ENCODE peak calls at places on chromosomes 13 and 19, in nine cellular contexts. One of them, this sample, is unnamed.
A peak's percentile ranks its signal among the peaks of the same experiment; 100 is the strongest.

GRCh38 chr19:10876459-10877240 is 5.3 kb downstream of the CARM1 start:
- DNase-seq in AG09309: no peak
- DNase-seq in iris pigment epithelial cell: no peak
- DNase-seq in SW 1271: no peak
- DNase-seq in activated T-cell treated with anti-CD3 and anti-CD28 coated beads for 1 hour: no peak
- DNase-seq in upper lobe of left lung: no peak
- DNase-seq in stimulated activated naive CD8-positive, alpha-beta T cell treated with anti-CD3 and anti-CD28 coated beads, Interleukin-15, amount 100 ng/mL, for 72 hours: peak; percentile 57
- DNase-seq in HCT116: no peak
- DNase-seq in RPMI8226: no peak
- DNase-seq in this sample: no peak

GRCh38 chr19:27901078-27901477 is 1311.9 kb downstream of the UQCRFS1 start:
- DNase-seq in HCT116: no peak
- DNase-seq in AG09309: no peak
- DNase-seq in RPMI8226: no peak
- DNase-seq in SW 1271: no peak
- DNase-seq in activated T-cell treated with anti-CD3 and anti-CD28 coated beads for 1 hour: no peak
- DNase-seq in stimulated activated naive CD8-positive, alpha-beta T cell treated with anti-CD3 and anti-CD28 coated beads, Interleukin-15, amount 100 ng/mL, for 72 hours: no peak
- DNase-seq in iris pigment epithelial cell: no peak
- DNase-seq in upper lobe of left lung: no peak
- DNase-seq in this sample: no peak

GRCh38 chr13:113493315-113493951 is 2.9 kb upstream of the DCUN1D2 start:
- DNase-seq in iris pigment epithelial cell: peak; percentile 98
- DNase-seq in stimulated activated naive CD8-positive, alpha-beta T cell treated with anti-CD3 and anti-CD28 coated beads, Interleukin-15, amount 100 ng/mL, for 72 hours: no peak
- DNase-seq in activated T-cell treated with anti-CD3 and anti-CD28 coated beads for 1 hour: no peak
- DNase-seq in HCT116: peak; percentile 85
- DNase-seq in AG09309: peak; percentile 87
- DNase-seq in RPMI8226: peak; percentile 54
- DNase-seq in SW 1271: peak; percentile 67
- DNase-seq in upper lobe of left lung: no peak
- DNase-seq in this sample: peak; percentile 93

GRCh38 chr19:19597809-19598306 is 20.6 kb downstream of the PBX4 start:
- DNase-seq in iris pigment epithelial cell: no peak
- DNase-seq in HCT116: no peak
- DNase-seq in activated T-cell treated with anti-CD3 and anti-CD28 coated beads for 1 hour: no peak
- DNase-seq in stimulated activated naive CD8-positive, alpha-beta T cell treated with anti-CD3 and anti-CD28 coated beads, Interleukin-15, amount 100 ng/mL, for 72 hours: peak; percentile 82
- DNase-seq in upper lobe of left lung: no peak
- DNase-seq in RPMI8226: no peak
- DNase-seq in AG09309: no peak
- DNase-seq in SW 1271: no peak
- DNase-seq in this sample: no peak

GRCh38 chr19:52602931-52603330 is 32.8 kb downstream of the ZNF701 start:
- DNase-seq in upper lobe of left lung: no peak
- DNase-seq in iris pigment epithelial cell: no peak
- DNase-seq in SW 1271: no peak
- DNase-seq in activated T-cell treated with anti-CD3 and anti-CD28 coated beads for 1 hour: no peak
- DNase-seq in stimulated activated naive CD8-positive, alpha-beta T cell treated with anti-CD3 and anti-CD28 coated beads, Interleukin-15, amount 100 ng/mL, for 72 hours: no peak
- DNase-seq in RPMI8226: no peak
- DNase-seq in AG09309: no peak
- DNase-seq in HCT116: no peak
- DNase-seq in this sample: no peak

GRCh38 chr13:109028626-109029025 is 399.2 kb downstream of the MYO16 start:
- DNase-seq in upper lobe of left lung: no peak
- DNase-seq in stimulated activated naive CD8-positive, alpha-beta T cell treated with anti-CD3 and anti-CD28 coated beads, Interleukin-15, amount 100 ng/mL, for 72 hours: no peak
- DNase-seq in activated T-cell treated with anti-CD3 and anti-CD28 coated beads for 1 hour: no peak
- DNase-seq in SW 1271: no peak
- DNase-seq in RPMI8226: no peak
- DNase-seq in AG09309: no peak
- DNase-seq in iris pigment epithelial cell: peak; percentile 24
- DNase-seq in HCT116: no peak
- DNase-seq in this sample: no peak

GRCh38 chr13:113320226-113320875 is 23.3 kb downstream of the LAMP1 start:
- DNase-seq in iris pigment epithelial cell: no peak
- DNase-seq in activated T-cell treated with anti-CD3 and anti-CD28 coated beads for 1 hour: no peak
- DNase-seq in SW 1271: no peak
- DNase-seq in stimulated activated naive CD8-positive, alpha-beta T cell treated with anti-CD3 and anti-CD28 coated beads, Interleukin-15, amount 100 ng/mL, for 72 hours: no peak
- DNase-seq in upper lobe of left lung: no peak
- DNase-seq in HCT116: no peak
- DNase-seq in AG09309: no peak
- DNase-seq in RPMI8226: no peak
- DNase-seq in this sample: no peak

GRCh38 chr13:76888421-76888820 is 2.2 kb upstream of the KCTD12 start:
- DNase-seq in HCT116: no peak
- DNase-seq in RPMI8226: no peak
- DNase-seq in activated T-cell treated with anti-CD3 and anti-CD28 coated beads for 1 hour: no peak
- DNase-seq in AG09309: no peak
- DNase-seq in SW 1271: no peak
- DNase-seq in upper lobe of left lung: no peak
- DNase-seq in stimulated activated naive CD8-positive, alpha-beta T cell treated with anti-CD3 and anti-CD28 coated beads, Interleukin-15, amount 100 ng/mL, for 72 hours: no peak
- DNase-seq in iris pigment epithelial cell: no peak
- DNase-seq in this sample: no peak

GRCh38 chr13:111530137-111530536 is 209.7 kb downstream of the TEX29 start:
- DNase-seq in activated T-cell treated with anti-CD3 and anti-CD28 coated beads for 1 hour: no peak
- DNase-seq in SW 1271: no peak
- DNase-seq in stimulated activated naive CD8-positive, alpha-beta T cell treated with anti-CD3 and anti-CD28 coated beads, Interleukin-15, amount 100 ng/mL, for 72 hours: no peak
- DNase-seq in iris pigment epithelial cell: no peak
- DNase-seq in RPMI8226: no peak
- DNase-seq in upper lobe of left lung: peak; percentile 6
- DNase-seq in HCT116: no peak
- DNase-seq in AG09309: no peak
- DNase-seq in this sample: no peak

GRCh38 chr19:44687898-44688297 is 11.1 kb upstream of the CEACAM16 start:
- DNase-seq in SW 1271: no peak
- DNase-seq in RPMI8226: no peak
- DNase-seq in upper lobe of left lung: no peak
- DNase-seq in stimulated activated naive CD8-positive, alpha-beta T cell treated with anti-CD3 and anti-CD28 coated beads, Interleukin-15, amount 100 ng/mL, for 72 hours: no peak
- DNase-seq in HCT116: no peak
- DNase-seq in activated T-cell treated with anti-CD3 and anti-CD28 coated beads for 1 hour: no peak
- DNase-seq in AG09309: no peak
- DNase-seq in iris pigment epithelial cell: no peak
- DNase-seq in this sample: no peak

GRCh38 chr19:57280913-57281425 is 684 bp downstream of the ZNF460 start:
- DNase-seq in RPMI8226: peak; percentile 86
- DNase-seq in SW 1271: peak; percentile 18
- DNase-seq in upper lobe of left lung: no peak
- DNase-seq in HCT116: no peak
- DNase-seq in activated T-cell treated with anti-CD3 and anti-CD28 coated beads for 1 hour: no peak
- DNase-seq in iris pigment epithelial cell: no peak
- DNase-seq in AG09309: no peak
- DNase-seq in stimulated activated naive CD8-positive, alpha-beta T cell treated with anti-CD3 and anti-CD28 coated beads, Interleukin-15, amount 100 ng/mL, for 72 hours: peak; percentile 54
- DNase-seq in this sample: no peak

GRCh38 chr19:13019330-13019729 is 24.1 kb downstream of the NFIX start:
- DNase-seq in iris pigment epithelial cell: no peak
- DNase-seq in activated T-cell treated with anti-CD3 and anti-CD28 coated beads for 1 hour: no peak
- DNase-seq in HCT116: no peak
- DNase-seq in AG09309: no peak
- DNase-seq in stimulated activated naive CD8-positive, alpha-beta T cell treated with anti-CD3 and anti-CD28 coated beads, Interleukin-15, amount 100 ng/mL, for 72 hours: no peak
- DNase-seq in SW 1271: no peak
- DNase-seq in RPMI8226: no peak
- DNase-seq in upper lobe of left lung: no peak
- DNase-seq in this sample: no peak

GRCh38 chr19:55340144-55340783 is 588 bp downstream of the KMT5C start:
- DNase-seq in activated T-cell treated with anti-CD3 and anti-CD28 coated beads for 1 hour: no peak
- DNase-seq in AG09309: no peak
- DNase-seq in SW 1271: no peak
- DNase-seq in HCT116: no peak
- DNase-seq in stimulated activated naive CD8-positive, alpha-beta T cell treated with anti-CD3 and anti-CD28 coated beads, Interleukin-15, amount 100 ng/mL, for 72 hours: peak; percentile 32
- DNase-seq in upper lobe of left lung: no peak
- DNase-seq in RPMI8226: peak; percentile 41
- DNase-seq in iris pigment epithelial cell: no peak
- DNase-seq in this sample: no peak

GRCh38 chr19:47097396-47098217 is 16.0 kb downstream of the ZC3H4 start:
- DNase-seq in SW 1271: no peak
- DNase-seq in activated T-cell treated with anti-CD3 and anti-CD28 coated beads for 1 hour: no peak
- DNase-seq in RPMI8226: no peak
- DNase-seq in upper lobe of left lung: peak; percentile 36
- DNase-seq in AG09309: no peak
- DNase-seq in iris pigment epithelial cell: no peak
- DNase-seq in HCT116: no peak
- DNase-seq in stimulated activated naive CD8-positive, alpha-beta T cell treated with anti-CD3 and anti-CD28 coated beads, Interleukin-15, amount 100 ng/mL, for 72 hours: no peak
- DNase-seq in this sample: no peak

GRCh38 chr19:42532881-42533280 is 4.6 kb upstream of the CEACAM1 start:
- DNase-seq in SW 1271: no peak
- DNase-seq in RPMI8226: no peak
- DNase-seq in upper lobe of left lung: no peak
- DNase-seq in activated T-cell treated with anti-CD3 and anti-CD28 coated beads for 1 hour: no peak
- DNase-seq in HCT116: no peak
- DNase-seq in iris pigment epithelial cell: no peak
- DNase-seq in stimulated activated naive CD8-positive, alpha-beta T cell treated with anti-CD3 and anti-CD28 coated beads, Interleukin-15, amount 100 ng/mL, for 72 hours: no peak
- DNase-seq in AG09309: no peak
- DNase-seq in this sample: no peak

GRCh38 chr19:24046550-24046949 is 40.4 kb upstream of the ZNF254 start:
- DNase-seq in iris pigment epithelial cell: no peak
- DNase-seq in stimulated activated naive CD8-positive, alpha-beta T cell treated with anti-CD3 and anti-CD28 coated beads, Interleukin-15, amount 100 ng/mL, for 72 hours: no peak
- DNase-seq in HCT116: no peak
- DNase-seq in activated T-cell treated with anti-CD3 and anti-CD28 coated beads for 1 hour: no peak
- DNase-seq in RPMI8226: no peak
- DNase-seq in AG09309: no peak
- DNase-seq in upper lobe of left lung: no peak
- DNase-seq in SW 1271: no peak
- DNase-seq in this sample: no peak

GRCh38 chr19:40716031-40716654 is 543 bp downstream of the COQ8B start:
- DNase-seq in AG09309: no peak
- DNase-seq in upper lobe of left lung: no peak
- DNase-seq in stimulated activated naive CD8-positive, alpha-beta T cell treated with anti-CD3 and anti-CD28 coated beads, Interleukin-15, amount 100 ng/mL, for 72 hours: peak; percentile 83
- DNase-seq in HCT116: peak; percentile 72
- DNase-seq in activated T-cell treated with anti-CD3 and anti-CD28 coated beads for 1 hour: peak; percentile 55
- DNase-seq in RPMI8226: peak; percentile 23
- DNase-seq in iris pigment epithelial cell: peak; percentile 91
- DNase-seq in SW 1271: peak; percentile 82
- DNase-seq in this sample: no peak

GRCh38 chr13:111658150-111659100 is 338.0 kb downstream of the TEX29 start:
- DNase-seq in iris pigment epithelial cell: no peak
- DNase-seq in upper lobe of left lung: no peak
- DNase-seq in SW 1271: no peak
- DNase-seq in stimulated activated naive CD8-positive, alpha-beta T cell treated with anti-CD3 and anti-CD28 coated beads, Interleukin-15, amount 100 ng/mL, for 72 hours: no peak
- DNase-seq in AG09309: no peak
- DNase-seq in RPMI8226: no peak
- DNase-seq in HCT116: no peak
- DNase-seq in activated T-cell treated with anti-CD3 and anti-CD28 coated beads for 1 hour: no peak
- DNase-seq in this sample: no peak

GRCh38 chr19:35013820-35014754 is 14.0 kb downstream of the GRAMD1A start:
- DNase-seq in upper lobe of left lung: peak; percentile 45
- DNase-seq in HCT116: no peak
- DNase-seq in stimulated activated naive CD8-positive, alpha-beta T cell treated with anti-CD3 and anti-CD28 coated beads, Interleukin-15, amount 100 ng/mL, for 72 hours: peak; percentile 61
- DNase-seq in iris pigment epithelial cell: no peak
- DNase-seq in SW 1271: no peak
- DNase-seq in activated T-cell treated with anti-CD3 and anti-CD28 coated beads for 1 hour: peak; percentile 41
- DNase-seq in RPMI8226: no peak
- DNase-seq in AG09309: no peak
- DNase-seq in this sample: no peak

GRCh38 chr19:12834976-12835757 is 788 bp upstream of the RTBDN start:
- DNase-seq in iris pigment epithelial cell: no peak
- DNase-seq in HCT116: peak; percentile 69
- DNase-seq in AG09309: no peak
- DNase-seq in activated T-cell treated with anti-CD3 and anti-CD28 coated beads for 1 hour: no peak
- DNase-seq in RPMI8226: peak; percentile 67
- DNase-seq in upper lobe of left lung: no peak
- DNase-seq in SW 1271: no peak
- DNase-seq in stimulated activated naive CD8-positive, alpha-beta T cell treated with anti-CD3 and anti-CD28 coated beads, Interleukin-15, amount 100 ng/mL, for 72 hours: peak; percentile 43
- DNase-seq in this sample: no peak

GRCh38 chr13:87314822-87315221 is 356.3 kb upstream of the SLITRK5 start:
- DNase-seq in upper lobe of left lung: no peak
- DNase-seq in stimulated activated naive CD8-positive, alpha-beta T cell treated with anti-CD3 and anti-CD28 coated beads, Interleukin-15, amount 100 ng/mL, for 72 hours: no peak
- DNase-seq in iris pigment epithelial cell: no peak
- DNase-seq in AG09309: no peak
- DNase-seq in SW 1271: no peak
- DNase-seq in activated T-cell treated with anti-CD3 and anti-CD28 coated beads for 1 hour: no peak
- DNase-seq in HCT116: no peak
- DNase-seq in RPMI8226: no peak
- DNase-seq in this sample: no peak

GRCh38 chr13:33154911-33155310 is 130.6 kb downstream of the STARD13 start:
- DNase-seq in HCT116: no peak
- DNase-seq in activated T-cell treated with anti-CD3 and anti-CD28 coated beads for 1 hour: no peak
- DNase-seq in SW 1271: no peak
- DNase-seq in iris pigment epithelial cell: no peak
- DNase-seq in AG09309: no peak
- DNase-seq in upper lobe of left lung: no peak
- DNase-seq in RPMI8226: no peak
- DNase-seq in stimulated activated naive CD8-positive, alpha-beta T cell treated with anti-CD3 and anti-CD28 coated beads, Interleukin-15, amount 100 ng/mL, for 72 hours: no peak
- DNase-seq in this sample: no peak

GRCh38 chr13:113485545-113485944 is 5.0 kb downstream of the DCUN1D2 start:
- DNase-seq in upper lobe of left lung: no peak
- DNase-seq in HCT116: no peak
- DNase-seq in iris pigment epithelial cell: no peak
- DNase-seq in AG09309: no peak
- DNase-seq in SW 1271: no peak
- DNase-seq in activated T-cell treated with anti-CD3 and anti-CD28 coated beads for 1 hour: no peak
- DNase-seq in stimulated activated naive CD8-positive, alpha-beta T cell treated with anti-CD3 and anti-CD28 coated beads, Interleukin-15, amount 100 ng/mL, for 72 hours: no peak
- DNase-seq in RPMI8226: no peak
- DNase-seq in this sample: no peak

GRCh38 chr13:30049692-30050091 is 199.3 kb upstream of the UBL3 start:
- DNase-seq in RPMI8226: no peak
- DNase-seq in SW 1271: no peak
- DNase-seq in iris pigment epithelial cell: no peak
- DNase-seq in upper lobe of left lung: no peak
- DNase-seq in stimulated activated naive CD8-positive, alpha-beta T cell treated with anti-CD3 and anti-CD28 coated beads, Interleukin-15, amount 100 ng/mL, for 72 hours: no peak
- DNase-seq in activated T-cell treated with anti-CD3 and anti-CD28 coated beads for 1 hour: no peak
- DNase-seq in AG09309: no peak
- DNase-seq in HCT116: no peak
- DNase-seq in this sample: no peak

GRCh38 chr13:53781941-53782340 is 753.3 kb downstream of the OLFM4 start:
- DNase-seq in activated T-cell treated with anti-CD3 and anti-CD28 coated beads for 1 hour: no peak
- DNase-seq in iris pigment epithelial cell: no peak
- DNase-seq in SW 1271: peak; percentile 4
- DNase-seq in RPMI8226: no peak
- DNase-seq in AG09309: no peak
- DNase-seq in upper lobe of left lung: no peak
- DNase-seq in stimulated activated naive CD8-positive, alpha-beta T cell treated with anti-CD3 and anti-CD28 coated beads, Interleukin-15, amount 100 ng/mL, for 72 hours: no peak
- DNase-seq in HCT116: no peak
- DNase-seq in this sample: no peak

GRCh38 chr19:33398361-33399060 is 25.0 kb downstream of the CEBPG start:
- DNase-seq in iris pigment epithelial cell: no peak
- DNase-seq in stimulated activated naive CD8-positive, alpha-beta T cell treated with anti-CD3 and anti-CD28 coated beads, Interleukin-15, amount 100 ng/mL, for 72 hours: no peak
- DNase-seq in activated T-cell treated with anti-CD3 and anti-CD28 coated beads for 1 hour: no peak
- DNase-seq in RPMI8226: no peak
- DNase-seq in AG09309: no peak
- DNase-seq in HCT116: no peak
- DNase-seq in upper lobe of left lung: no peak
- DNase-seq in SW 1271: no peak
- DNase-seq in this sample: no peak

GRCh38 chr13:26132756-26133155 is 80.9 kb upstream of the SHISA2 start:
- DNase-seq in stimulated activated naive CD8-positive, alpha-beta T cell treated with anti-CD3 and anti-CD28 coated beads, Interleukin-15, amount 100 ng/mL, for 72 hours: no peak
- DNase-seq in iris pigment epithelial cell: peak; percentile 33
- DNase-seq in activated T-cell treated with anti-CD3 and anti-CD28 coated beads for 1 hour: no peak
- DNase-seq in HCT116: no peak
- DNase-seq in SW 1271: peak; percentile 13
- DNase-seq in AG09309: no peak
- DNase-seq in upper lobe of left lung: no peak
- DNase-seq in RPMI8226: peak; percentile 11
- DNase-seq in this sample: no peak

GRCh38 chr13:29454931-29455481 is 140.5 kb downstream of the SLC7A1 start:
- DNase-seq in AG09309: no peak
- DNase-seq in upper lobe of left lung: no peak
- DNase-seq in stimulated activated naive CD8-positive, alpha-beta T cell treated with anti-CD3 and anti-CD28 coated beads, Interleukin-15, amount 100 ng/mL, for 72 hours: no peak
- DNase-seq in iris pigment epithelial cell: peak; percentile 41
- DNase-seq in HCT116: peak; percentile 24
- DNase-seq in SW 1271: no peak
- DNase-seq in RPMI8226: no peak
- DNase-seq in activated T-cell treated with anti-CD3 and anti-CD28 coated beads for 1 hour: no peak
- DNase-seq in this sample: no peak